ENCODE peak calls at places on chromosomes 7 and 10, in four cellular contexts. One of them, this sample, is unnamed.

GRCh38 chr7:98051118-98051744 is 55.4 kb upstream of the LMTK2 start:
- DNase-seq in dorsolateral prefrontal cortex: peak
- DNase-seq in GM03348: no peak
- DNase-seq in T-helper 1 cell: no peak
- DNase-seq in this sample: no peak

GRCh38 chr10:32271617-32272016 is 75.3 kb downstream of the EPC1 start:
- DNase-seq in dorsolateral prefrontal cortex: no peak
- DNase-seq in GM03348: peak
- DNase-seq in T-helper 1 cell: no peak
- DNase-seq in this sample: no peak

GRCh38 chr7:150685219-150686029 is at the start of gene GIMAP2:
- DNase-seq in dorsolateral prefrontal cortex: no peak
- DNase-seq in GM03348: peak
- DNase-seq in T-helper 1 cell: no peak
- DNase-seq in this sample: no peak

GRCh38 chr7:51242881-51243518 is 73.6 kb downstream of the COBL start:
- DNase-seq in dorsolateral prefrontal cortex: no peak
- DNase-seq in GM03348: no peak
- DNase-seq in T-helper 1 cell: no peak
- DNase-seq in this sample: no peak

GRCh38 chr10:61136151-61136550 is 192.2 kb upstream of the RHOBTB1 start:
- DNase-seq in dorsolateral prefrontal cortex: no peak
- DNase-seq in GM03348: no peak
- DNase-seq in T-helper 1 cell: no peak
- DNase-seq in this sample: peak

GRCh38 chr7:30169585-30169978 is 34.8 kb downstream of the MTURN start:
- DNase-seq in dorsolateral prefrontal cortex: no peak
- DNase-seq in GM03348: peak
- DNase-seq in T-helper 1 cell: no peak
- DNase-seq in this sample: peak

GRCh38 chr7:84547326-84547725 is 352.7 kb upstream of the SEMA3A start:
- DNase-seq in dorsolateral prefrontal cortex: no peak
- DNase-seq in GM03348: no peak
- DNase-seq in T-helper 1 cell: no peak
- DNase-seq in this sample: no peak

GRCh38 chr10:17033529-17034250 is 95.9 kb downstream of the CUBN start:
- DNase-seq in dorsolateral prefrontal cortex: no peak
- DNase-seq in GM03348: no peak
- DNase-seq in T-helper 1 cell: no peak
- DNase-seq in this sample: peak

GRCh38 chr7:140655511-140656408 is 15.1 kb upstream of the DENND2A start:
- DNase-seq in dorsolateral prefrontal cortex: no peak
- DNase-seq in GM03348: no peak
- DNase-seq in T-helper 1 cell: no peak
- DNase-seq in this sample: no peak

GRCh38 chr7:7330997-7331396 is 148.7 kb downstream of the C1GALT1 start:
- DNase-seq in dorsolateral prefrontal cortex: no peak
- DNase-seq in GM03348: no peak
- DNase-seq in T-helper 1 cell: no peak
- DNase-seq in this sample: no peak

GRCh38 chr7:76428868-76429805 is 4.4 kb downstream of the ZP3 start:
- DNase-seq in dorsolateral prefrontal cortex: peak
- DNase-seq in GM03348: no peak
- DNase-seq in T-helper 1 cell: no peak
- DNase-seq in this sample: peak

GRCh38 chr7:468681-469590 is 50.7 kb downstream of the PDGFA start:
- DNase-seq in dorsolateral prefrontal cortex: peak
- DNase-seq in GM03348: no peak
- DNase-seq in T-helper 1 cell: no peak
- DNase-seq in this sample: peak

GRCh38 chr10:127279334-127279774 is 83.0 kb upstream of the INSYN2A start:
- DNase-seq in dorsolateral prefrontal cortex: no peak
- DNase-seq in GM03348: no peak
- DNase-seq in T-helper 1 cell: no peak
- DNase-seq in this sample: no peak

GRCh38 chr10:78459639-78460037 is 426.0 kb downstream of the RPS24 start:
- DNase-seq in dorsolateral prefrontal cortex: no peak
- DNase-seq in GM03348: no peak
- DNase-seq in T-helper 1 cell: no peak
- DNase-seq in this sample: no peak

GRCh38 chr7:69632280-69632679 is 34.0 kb downstream of the AUTS2 start:
- DNase-seq in dorsolateral prefrontal cortex: no peak
- DNase-seq in GM03348: no peak
- DNase-seq in T-helper 1 cell: no peak
- DNase-seq in this sample: no peak